ENCODE peak calls at places on chromosomes 12 and 14, in six cellular contexts. K is COLO829, E is nephron progenitor cell, L is M059J, T is NCI-H1105 treated with DMSO at 0.1 percent for 48 hours, R is stomach. A is an unnamed sample.

GRCh38 chr12:8081228-8081920 is 700 bp upstream of the NECAP1 start:
- DNase-seq in T (peak), L (peak), R (no peak), K (no peak), E (no peak), A (no peak)

GRCh38 chr14:67735361-67735921 is 33.8 kb downstream of the RDH12 start:
- DNase-seq in K (no peak), T (no peak), R (peak), E (no peak), L (no peak), A (no peak)

GRCh38 chr12:11658796-11659195 is 9.3 kb downstream of the ETV6 start:
- DNase-seq in L (peak), R (no peak), T (no peak), K (peak), E (no peak), A (no peak)

GRCh38 chr14:53545217-53545616 is 392.1 kb upstream of the DDHD1 start:
- DNase-seq in K (no peak), T (no peak), L (no peak), R (no peak), E (no peak), A (no peak)

GRCh38 chr14:29529418-29529817 is 398.2 kb downstream of the PRKD1 start:
- DNase-seq in R (no peak), L (no peak), E (peak), K (no peak), T (no peak), A (peak)

GRCh38 chr12:118409834-118410233 is 33.5 kb downstream of the SUDS3 start:
- DNase-seq in K (no peak), L (no peak), T (no peak), R (peak), E (no peak), A (no peak)

GRCh38 chr12:68080577-68080976 is 79.0 kb downstream of the IFNG start:
- DNase-seq in L (no peak), T (no peak), K (no peak), R (no peak), E (no peak), A (no peak)

GRCh38 chr12:42213023-42213422 is 25.0 kb downstream of the YAF2 start:
- DNase-seq in R (no peak), L (peak), T (peak), K (no peak), E (no peak), A (peak)

GRCh38 chr12:107386569-107386968 is 293.2 kb upstream of the CRY1 start:
- DNase-seq in L (no peak), E (no peak), K (no peak), T (no peak), R (no peak), A (no peak)

GRCh38 chr12:16076553-16076952 is 165.4 kb downstream of the DERA start:
- DNase-seq in K (peak), L (peak), R (no peak), T (peak), E (peak), A (peak)

GRCh38 chr14:30272848-30273563 is 286.0 kb upstream of the G2E3 start:
- DNase-seq in T (peak), L (no peak), K (no peak), E (no peak), R (no peak), A (peak)

GRCh38 chr12:99767809-99768208 is 120.3 kb downstream of the GARIN6 start:
- DNase-seq in T (peak), R (no peak), E (no peak), L (peak), K (peak), A (peak)

GRCh38 chr14:89242871-89243270 is 174.2 kb downstream of the FOXN3 start:
- DNase-seq in T (no peak), L (no peak), R (no peak), K (no peak), E (no peak), A (no peak)

GRCh38 chr12:76551482-76551888 is 8.1 kb downstream of the OSBPL8 start:
- DNase-seq in T (no peak), K (no peak), L (no peak), R (no peak), E (no peak), A (no peak)